ENCODE peak calls at places on chromosomes 1 and 21, in six cellular contexts. U is kidney epithelial cell, F is BJ, B is fibroblast of pulmonary artery, O is neural crest cell, L is cardiac fibroblast. G is an unnamed sample.

GRCh38 chr21:33362044-33362555 is 37.3 kb downstream of the IFNAR1 start:
- DNase-seq in U (no peak), F (no peak), B (no peak), O (no peak), L (no peak), G (no peak)

GRCh38 chr1:101188311-101188710 is 48.5 kb upstream of the S1PR1 start:
- DNase-seq in U (no peak), F (no peak), B (no peak), O (no peak), L (peak; percentile 42), G (no peak)

GRCh38 chr1:177130426-177130825 is 34.1 kb downstream of the ASTN1 start:
- DNase-seq in U (no peak), F (no peak), B (no peak), O (no peak), L (no peak), G (no peak)

GRCh38 chr1:156140879-156141707 is 12.3 kb upstream of the SEMA4A start:
- DNase-seq in U (no peak), F (no peak), B (no peak), O (peak; percentile 66), L (no peak), G (no peak)

GRCh38 chr1:245599413-245600174 is 444.8 kb downstream of the KIF26B start:
- DNase-seq in U (no peak), F (peak; percentile 95), B (peak; percentile 97), O (no peak), L (peak; percentile 91), G (no peak)

GRCh38 chr1:246187834-246188372 is 319.2 kb downstream of the SMYD3 start:
- DNase-seq in U (no peak), F (no peak), B (no peak), O (no peak), L (no peak), G (no peak)

GRCh38 chr1:218034464-218034863 is 250.6 kb upstream of the RRP15 start:
- DNase-seq in U (no peak), F (no peak), B (no peak), O (peak; percentile 22), L (no peak), G (no peak)

GRCh38 chr1:45679123-45679522 is 7.2 kb downstream of the GPBP1L1 start:
- DNase-seq in U (no peak), F (no peak), B (peak; percentile 51), O (no peak), L (peak; percentile 35), G (no peak)

GRCh38 chr1:10791117-10791951 is 5.1 kb downstream of the CASZ1 start:
- DNase-seq in U (no peak), F (no peak), B (no peak), O (no peak), L (no peak), G (no peak)
- TF ChIP-seq CTCF in U (no peak), F (no peak), B (no peak), O (no peak), L (no peak), G (no peak)

GRCh38 chr1:182649041-182649440 is 35.3 kb downstream of the RGS8 start:
- DNase-seq in U (no peak), F (no peak), B (no peak), O (no peak), L (no peak), G (no peak)
- TF ChIP-seq CTCF in U (no peak), F (no peak), B (no peak), O (no peak), L (no peak), G (no peak)

GRCh38 chr1:110097507-110098221 is 14.6 kb upstream of the UBL4B start:
- DNase-seq in U (no peak), F (no peak), B (no peak), O (no peak), L (no peak), G (no peak)

GRCh38 chr1:110098222-110099026 is 13.8 kb upstream of the UBL4B start:
- DNase-seq in U (no peak), F (no peak), B (no peak), O (no peak), L (no peak), G (no peak)

GRCh38 chr1:110102081-110102480 is 10.2 kb upstream of the UBL4B start:
- DNase-seq in U (no peak), F (no peak), B (peak; percentile 29), O (no peak), L (peak; percentile 26), G (no peak)

GRCh38 chr1:110094931-110095654 is 17.1 kb upstream of the UBL4B start:
- DNase-seq in U (no peak), F (no peak), B (no peak), O (no peak), L (no peak), G (no peak)

GRCh38 chr1:110100335-110100734 is 11.9 kb upstream of the UBL4B start:
- DNase-seq in U (no peak), F (no peak), B (no peak), O (no peak), L (no peak), G (no peak)
- TF ChIP-seq CTCF in U (no peak), F (no peak), B (no peak), O (no peak), L (no peak), G (no peak)

GRCh38 chr1:233819042-233819441 is 85.4 kb upstream of the SLC35F3 start:
- DNase-seq in U (no peak), F (no peak), B (no peak), O (no peak), L (no peak), G (no peak)

GRCh38 chr1:233815357-233815756 is 89.1 kb upstream of the SLC35F3 start:
- DNase-seq in U (no peak), F (no peak), B (no peak), O (no peak), L (no peak), G (no peak)

GRCh38 chr1:233815865-233816264 is 88.6 kb upstream of the SLC35F3 start:
- DNase-seq in U (no peak), F (no peak), B (no peak), O (no peak), L (no peak), G (no peak)

DNA sequence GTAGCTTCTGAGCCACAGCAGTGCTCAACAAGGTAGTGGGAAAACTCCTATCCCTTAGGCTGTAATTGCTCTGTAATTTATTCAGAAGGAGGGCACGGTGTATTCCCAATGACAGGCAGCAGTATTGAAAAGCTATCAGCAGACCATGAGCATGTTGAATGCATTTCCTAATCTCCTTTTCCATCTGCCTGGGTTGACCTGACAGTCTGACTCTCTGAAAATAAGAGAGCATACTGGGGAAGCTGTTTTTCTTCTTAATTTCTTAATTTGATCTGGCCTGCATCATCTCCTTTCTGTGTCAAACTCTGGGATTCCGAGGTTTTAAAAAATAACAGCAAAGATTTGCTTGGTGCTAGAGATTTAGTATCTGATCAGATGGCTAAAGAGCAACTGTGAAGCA is 88.1 kb upstream of the SLC35F3 start:
- DNase-seq in U (no peak), F (no peak), B (no peak), O (no peak), L (no peak), G (no peak)
- TF ChIP-seq CTCF in U (no peak), F (no peak), B (no peak), O (no peak), L (no peak), G (no peak)

GRCh38 chr1:176119549-176119948 is 87.5 kb downstream of the COP1 start:
- DNase-seq in U (no peak), F (no peak), B (peak; percentile 24), O (no peak), L (peak; percentile 45), G (no peak)
- TF ChIP-seq CTCF in U (peak; percentile 2), F (peak; percentile 19), B (peak; percentile 37), O (no peak), L (peak; percentile 17), G (no peak)

GRCh38 chr1:62515055-62515454 is 78.2 kb downstream of the USP1 start:
- DNase-seq in U (peak; percentile 52), F (no peak), B (peak; percentile 61), O (no peak), L (peak; percentile 65), G (no peak)
- TF ChIP-seq CTCF in U (no peak), F (no peak), B (no peak), O (no peak), L (no peak), G (no peak)

GRCh38 chr1:167175901-167176300 is 44.8 kb upstream of the POU2F1 start:
- DNase-seq in U (no peak), F (no peak), B (no peak), O (no peak), L (no peak), G (no peak)

GRCh38 chr1:167169642-167170041 is 51.0 kb upstream of the POU2F1 start:
- DNase-seq in U (no peak), F (no peak), B (no peak), O (no peak), L (no peak), G (no peak)

GRCh38 chr1:167168424-167168823 is 52.3 kb upstream of the POU2F1 start:
- DNase-seq in U (no peak), F (no peak), B (no peak), O (no peak), L (no peak), G (no peak)

GRCh38 chr1:167173516-167174184 is 47.0 kb upstream of the POU2F1 start:
- DNase-seq in U (no peak), F (no peak), B (no peak), O (no peak), L (peak; percentile 19), G (no peak)

GRCh38 chr1:167171286-167171929 is 49.3 kb upstream of the POU2F1 start:
- DNase-seq in U (peak; percentile 25), F (no peak), B (no peak), O (no peak), L (peak; percentile 21), G (no peak)
- TF ChIP-seq CTCF in U (peak; percentile 4), F (no peak), B (no peak), O (no peak), L (no peak), G (no peak)

GRCh38 chr1:83857108-83857507 is 141.8 kb downstream of the TTLL7 start:
- DNase-seq in U (no peak), F (peak; percentile 20), B (peak; percentile 46), O (no peak), L (peak; percentile 42), G (no peak)
- TF ChIP-seq CTCF in U (peak; percentile 20), F (peak; percentile 33), B (peak; percentile 10), O (peak; percentile 77), L (no peak), G (peak; percentile 34)

GRCh38 chr1:147669475-147670318 is 627 bp downstream of the ACP6 start:
- DNase-seq in U (no peak), F (no peak), B (peak; percentile 39), O (peak; percentile 47), L (peak; percentile 57), G (peak; percentile 74)
- TF ChIP-seq CTCF in U (no peak), F (no peak), B (no peak), O (peak; percentile 26), L (no peak), G (no peak)